ENCODE peak calls at places on chromosomes 12 and 14, in nine cellular contexts. H is fibroblast of lung; N is T-cell; U is hypothalamus; I is GF-D8; Q is activated CD4-positive, alpha-beta T cell treated with anti-CD3 and anti-CD28 coated beads, Interleukin-2, amount 50 U/mL, for 1 hour; L is T-helper 1 cell; B is AG10803; G is EL. D is an unnamed sample.

GRCh38 chr12:124565071-124565491 is 2.3 kb downstream of the NCOR2 start:
- DNase-seq in H (no peak), N (no peak), U (peak), I (no peak), Q (no peak), L (no peak), B (no peak), G (no peak), D (no peak)

GRCh38 chr14:70724944-70725343 is 83.2 kb downstream of the TTC9 start:
- DNase-seq in H (no peak), N (no peak), U (no peak), I (no peak), Q (no peak), L (no peak), B (no peak), G (no peak), D (no peak)

GRCh38 chr12:127310548-127310947 is 956.4 kb upstream of the TMEM132C start:
- DNase-seq in H (no peak), N (no peak), U (no peak), I (no peak), Q (no peak), L (no peak), B (no peak), G (no peak), D (no peak)

GRCh38 chr14:34214961-34215360 is 247.1 kb downstream of the SPTSSA start:
- DNase-seq in H (no peak), N (no peak), U (no peak), I (no peak), Q (no peak), L (no peak), B (no peak), G (no peak), D (no peak)

GRCh38 chr14:38839743-38840375 is 263.2 kb downstream of the SEC23A start:
- DNase-seq in H (peak), N (no peak), U (no peak), I (peak), Q (no peak), L (no peak), B (peak), G (peak), D (no peak)

GRCh38 chr12:100128509-100128908 is 14.2 kb downstream of the BLTP3B start:
- DNase-seq in H (peak), N (no peak), U (peak), I (peak), Q (no peak), L (no peak), B (peak), G (peak), D (no peak)

GRCh38 chr14:30607156-30607780 is 14.9 kb upstream of the SCFD1 start:
- DNase-seq in H (no peak), N (no peak), U (no peak), I (no peak), Q (no peak), L (no peak), B (peak), G (peak), D (no peak)

GRCh38 chr12:62647586-62647985 is 181.0 kb downstream of the MON2 start:
- DNase-seq in H (no peak), N (no peak), U (peak), I (no peak), Q (no peak), L (no peak), B (peak), G (no peak), D (no peak)

GRCh38 chr12:93081810-93082165 is 152.7 kb upstream of the EEA1 start:
- DNase-seq in H (no peak), N (no peak), U (no peak), I (no peak), Q (no peak), L (no peak), B (no peak), G (no peak), D (no peak)

GRCh38 chr12:120227233-120228040 is 26.5 kb upstream of the RPLP0 start:
- DNase-seq in H (no peak), N (no peak), U (no peak), I (no peak), Q (no peak), L (no peak), B (no peak), G (no peak), D (no peak)

GRCh38 chr12:124623344-124623885 is 56.0 kb upstream of the NCOR2 start:
- DNase-seq in H (no peak), N (no peak), U (no peak), I (no peak), Q (no peak), L (no peak), B (no peak), G (no peak), D (no peak)

GRCh38 chr12:64691227-64691792 is 67.9 kb downstream of the GNS start:
- DNase-seq in H (no peak), N (no peak), U (no peak), I (no peak), Q (no peak), L (no peak), B (no peak), G (no peak), D (no peak)

GRCh38 chr12:6450869-6451347 is 934 bp upstream of the TAPBPL start:
- DNase-seq in H (no peak), N (no peak), U (no peak), I (no peak), Q (no peak), L (no peak), B (no peak), G (no peak), D (no peak)

GRCh38 chr12:95548539-95549391 is 2.5 kb downstream of the USP44 start:
- DNase-seq in H (peak), N (peak), U (peak), I (no peak), Q (peak), L (peak), B (no peak), G (peak), D (peak)

GRCh38 chr14:105315211-105315721 is 718 bp downstream of the PACS2 start:
- DNase-seq in H (no peak), N (peak), U (no peak), I (no peak), Q (peak), L (peak), B (peak), G (peak), D (peak)

GRCh38 chr14:23183479-23183878 is at the start of gene SLC7A8:
- DNase-seq in H (no peak), N (no peak), U (peak), I (no peak), Q (peak), L (no peak), B (no peak), G (peak), D (peak)

GRCh38 chr12:103877934-103878510 is 37.0 kb upstream of the NT5DC3 start:
- DNase-seq in H (peak), N (peak), U (no peak), I (no peak), Q (peak), L (no peak), B (peak), G (peak), D (peak)

GRCh38 chr12:65937181-65937641 is 112.9 kb downstream of the HMGA2 start:
- DNase-seq in H (peak), N (no peak), U (no peak), I (no peak), Q (no peak), L (no peak), B (peak), G (peak), D (no peak)

GRCh38 chr14:49892301-49892635 is 614 bp upstream of the ARF6 start:
- DNase-seq in H (peak), N (peak), U (peak), I (peak), Q (peak), L (no peak), B (peak), G (peak), D (peak)